ENCODE peak calls at places on chromosomes 5 and 9, in ten cellular contexts. One of them, this sample, is unnamed.

GRCh38 chr9:98520221-98520920 is 188.4 kb downstream of the GABBR2 start:
- DNase-seq in sigmoid colon: no peak
- DNase-seq in Panc1: no peak
- DNase-seq in SK-N-SH: no peak
- DNase-seq in HepG2: no peak
- DNase-seq in H1: no peak
- DNase-seq in HCT116: no peak
- DNase-seq in SK-N-MC: no peak
- DNase-seq in prostate gland: no peak
- DNase-seq in transverse colon: no peak
- DNase-seq in this sample: no peak

GRCh38 chr9:69805962-69806633 is 14.5 kb upstream of the CFAP95 start:
- DNase-seq in sigmoid colon: peak
- DNase-seq in Panc1: no peak
- DNase-seq in SK-N-SH: no peak
- DNase-seq in HepG2: no peak
- DNase-seq in H1: no peak
- DNase-seq in HCT116: no peak
- DNase-seq in SK-N-MC: no peak
- DNase-seq in prostate gland: peak
- DNase-seq in transverse colon: peak
- DNase-seq in this sample: no peak

GRCh38 chr9:14221558-14221957 is 92.4 kb downstream of the NFIB start:
- DNase-seq in sigmoid colon: no peak
- DNase-seq in Panc1: no peak
- DNase-seq in SK-N-SH: no peak
- DNase-seq in HepG2: peak
- DNase-seq in H1: no peak
- DNase-seq in HCT116: peak
- DNase-seq in SK-N-MC: no peak
- DNase-seq in prostate gland: no peak
- DNase-seq in transverse colon: no peak
- DNase-seq in this sample: no peak

GRCh38 chr9:75117572-75117971 is 29.3 kb downstream of the OSTF1 start:
- DNase-seq in sigmoid colon: no peak
- DNase-seq in Panc1: no peak
- DNase-seq in SK-N-SH: no peak
- DNase-seq in HepG2: no peak
- DNase-seq in H1: no peak
- DNase-seq in HCT116: no peak
- DNase-seq in SK-N-MC: no peak
- DNase-seq in prostate gland: no peak
- DNase-seq in transverse colon: no peak
- DNase-seq in this sample: no peak

GRCh38 chr5:88322785-88323184 is 54.1 kb upstream of the TMEM161B start:
- DNase-seq in sigmoid colon: no peak
- DNase-seq in Panc1: no peak
- DNase-seq in SK-N-SH: no peak
- DNase-seq in HepG2: no peak
- DNase-seq in H1: no peak
- DNase-seq in HCT116: no peak
- DNase-seq in SK-N-MC: no peak
- DNase-seq in prostate gland: no peak
- DNase-seq in transverse colon: no peak
- DNase-seq in this sample: no peak

GRCh38 chr9:70229579-70229978 is 29.2 kb upstream of the SMC5 start:
- DNase-seq in sigmoid colon: no peak
- DNase-seq in Panc1: no peak
- DNase-seq in SK-N-SH: no peak
- DNase-seq in HepG2: no peak
- DNase-seq in H1: no peak
- DNase-seq in HCT116: peak
- DNase-seq in SK-N-MC: no peak
- DNase-seq in prostate gland: no peak
- DNase-seq in transverse colon: no peak
- DNase-seq in this sample: no peak

GRCh38 chr5:52693279-52693678 is 94.4 kb upstream of the ITGA1 start:
- DNase-seq in sigmoid colon: peak
- DNase-seq in Panc1: no peak
- DNase-seq in SK-N-SH: peak
- DNase-seq in HepG2: peak
- DNase-seq in H1: no peak
- DNase-seq in HCT116: no peak
- DNase-seq in SK-N-MC: no peak
- DNase-seq in prostate gland: no peak
- DNase-seq in transverse colon: peak
- DNase-seq in this sample: peak

GRCh38 chr5:115386657-115387056 is 90.2 kb upstream of the CCDC112 start:
- DNase-seq in sigmoid colon: no peak
- DNase-seq in Panc1: no peak
- DNase-seq in SK-N-SH: no peak
- DNase-seq in HepG2: no peak
- DNase-seq in H1: no peak
- DNase-seq in HCT116: no peak
- DNase-seq in SK-N-MC: no peak
- DNase-seq in prostate gland: no peak
- DNase-seq in transverse colon: no peak
- DNase-seq in this sample: no peak

GRCh38 chr5:56900858-56901578 is 8.4 kb upstream of the SETD9 start:
- DNase-seq in sigmoid colon: no peak
- DNase-seq in Panc1: no peak
- DNase-seq in SK-N-SH: peak
- DNase-seq in HepG2: peak
- DNase-seq in H1: no peak
- DNase-seq in HCT116: peak
- DNase-seq in SK-N-MC: peak
- DNase-seq in prostate gland: peak
- DNase-seq in transverse colon: no peak
- DNase-seq in this sample: no peak

GRCh38 chr5:138186002-138186447 is 7.1 kb downstream of the KIF20A start:
- DNase-seq in sigmoid colon: no peak
- DNase-seq in Panc1: no peak
- DNase-seq in SK-N-SH: no peak
- DNase-seq in HepG2: no peak
- DNase-seq in H1: no peak
- DNase-seq in HCT116: no peak
- DNase-seq in SK-N-MC: no peak
- DNase-seq in prostate gland: no peak
- DNase-seq in transverse colon: no peak
- DNase-seq in this sample: no peak

GRCh38 chr9:37963936-37964739 is 60.2 kb upstream of the SLC25A51 start:
- DNase-seq in sigmoid colon: no peak
- DNase-seq in Panc1: no peak
- DNase-seq in SK-N-SH: no peak
- DNase-seq in HepG2: peak
- DNase-seq in H1: no peak
- DNase-seq in HCT116: no peak
- DNase-seq in SK-N-MC: no peak
- DNase-seq in prostate gland: peak
- DNase-seq in transverse colon: peak
- DNase-seq in this sample: no peak

GRCh38 chr5:73743161-73743560 is 117.2 kb downstream of the ARHGEF28 start:
- DNase-seq in sigmoid colon: no peak
- DNase-seq in Panc1: no peak
- DNase-seq in SK-N-SH: no peak
- DNase-seq in HepG2: no peak
- DNase-seq in H1: no peak
- DNase-seq in HCT116: no peak
- DNase-seq in SK-N-MC: no peak
- DNase-seq in prostate gland: no peak
- DNase-seq in transverse colon: no peak
- DNase-seq in this sample: no peak

DNA sequence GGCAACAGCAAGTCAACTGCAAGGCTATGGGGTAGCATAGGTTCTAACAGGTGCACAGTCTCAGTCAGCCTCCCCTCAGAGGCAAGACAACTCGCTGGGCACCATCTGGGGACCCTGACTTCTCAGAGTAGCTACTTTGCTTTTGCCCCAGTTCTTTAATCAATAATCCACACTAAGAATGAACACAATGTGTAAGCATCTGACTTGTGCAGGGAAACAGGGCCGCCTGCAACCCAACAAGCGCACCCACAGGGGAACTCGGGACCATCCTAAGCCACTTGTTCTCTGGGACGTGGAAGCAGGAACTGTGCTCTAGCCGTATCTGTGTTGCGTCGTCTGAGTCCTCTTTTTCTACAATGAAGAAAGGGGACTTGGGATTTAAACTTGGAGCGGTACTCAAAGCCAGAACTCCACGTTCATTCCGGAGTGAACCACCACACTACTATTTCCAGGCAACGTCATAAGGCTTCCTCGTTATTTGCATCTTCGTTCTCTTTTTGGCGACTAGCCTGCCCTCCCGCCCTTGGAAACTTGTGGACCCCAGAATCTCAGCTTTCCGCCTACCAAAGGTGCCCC is 1.8 kb downstream of the MOB3B start:
- DNase-seq in sigmoid colon: no peak
- DNase-seq in Panc1: no peak
- DNase-seq in SK-N-SH: no peak
- DNase-seq in HepG2: no peak
- DNase-seq in H1: no peak
- DNase-seq in HCT116: no peak
- DNase-seq in SK-N-MC: no peak
- DNase-seq in prostate gland: peak
- DNase-seq in transverse colon: no peak
- DNase-seq in this sample: peak
- H3K4me3 ChIP-seq in sigmoid colon: peak
- H3K4me3 ChIP-seq in Panc1: no peak
- H3K4me3 ChIP-seq in SK-N-SH: no peak
- H3K4me3 ChIP-seq in HepG2: no peak
- H3K4me3 ChIP-seq in H1: peak
- H3K4me3 ChIP-seq in HCT116: peak
- H3K4me3 ChIP-seq in SK-N-MC: peak
- H3K4me3 ChIP-seq in prostate gland: peak
- H3K4me3 ChIP-seq in transverse colon: peak
- H3K4me3 ChIP-seq in this sample: peak

DNA sequence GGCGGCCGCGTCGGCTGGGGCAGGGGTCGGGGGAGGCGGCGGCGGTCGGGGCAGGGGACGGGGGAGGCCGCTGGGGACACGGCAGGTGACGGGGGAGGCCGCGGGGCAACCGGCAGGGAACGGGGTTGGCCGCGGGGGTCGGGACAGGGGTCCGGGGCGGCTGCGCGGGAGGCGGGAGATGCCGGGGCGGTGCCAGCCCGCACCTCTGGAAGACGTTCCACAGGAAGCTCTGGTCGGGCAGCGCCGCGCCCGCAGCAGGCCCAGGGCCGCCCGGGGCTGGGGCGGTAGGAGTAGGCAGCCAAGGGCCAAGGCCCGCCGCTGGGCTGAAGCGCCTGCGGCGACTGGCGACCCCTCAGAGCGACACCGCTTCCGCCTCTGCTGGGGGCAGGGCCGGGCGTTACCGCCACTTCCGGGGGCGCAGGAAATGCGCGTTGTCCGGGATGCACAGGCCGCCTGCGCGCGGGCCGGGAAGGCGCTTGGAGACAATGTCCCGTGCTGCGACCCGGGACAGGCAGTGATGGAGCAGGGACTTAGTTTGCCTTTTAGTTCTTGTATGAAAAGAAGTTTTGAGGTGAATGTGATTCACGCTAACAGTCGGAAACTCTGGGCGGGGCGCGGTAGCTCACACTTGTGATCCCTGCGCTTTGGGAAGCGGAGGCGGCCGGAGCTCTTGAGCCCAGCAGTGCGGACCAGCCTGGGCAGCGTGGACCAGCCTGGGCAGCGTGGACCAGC is 110.0 kb upstream of the LPCAT1 start:
- DNase-seq in sigmoid colon: peak
- DNase-seq in Panc1: peak
- DNase-seq in SK-N-SH: peak
- DNase-seq in HepG2: peak
- DNase-seq in H1: peak
- DNase-seq in HCT116: peak
- DNase-seq in SK-N-MC: no peak
- DNase-seq in prostate gland: peak
- DNase-seq in transverse colon: peak
- DNase-seq in this sample: peak
- H3K27ac ChIP-seq in sigmoid colon: peak
- H3K27ac ChIP-seq in Panc1: peak
- H3K27ac ChIP-seq in SK-N-SH: peak
- H3K27ac ChIP-seq in HepG2: no peak
- H3K27ac ChIP-seq in H1: no peak
- H3K27ac ChIP-seq in HCT116: peak
- H3K27ac ChIP-seq in SK-N-MC: no peak
- H3K27ac ChIP-seq in prostate gland: peak
- H3K27ac ChIP-seq in transverse colon: peak
- H3K27ac ChIP-seq in this sample: peak

GRCh38 chr5:179827684-179828083 is 7.0 kb downstream of the SQSTM1 start:
- DNase-seq in sigmoid colon: peak
- DNase-seq in Panc1: no peak
- DNase-seq in SK-N-SH: peak
- DNase-seq in HepG2: no peak
- DNase-seq in H1: no peak
- DNase-seq in HCT116: no peak
- DNase-seq in SK-N-MC: no peak
- DNase-seq in prostate gland: peak
- DNase-seq in transverse colon: peak
- DNase-seq in this sample: peak
- TF ChIP-seq POLR2AphosphoS5 in sigmoid colon: no peak
- TF ChIP-seq POLR2AphosphoS5 in Panc1: peak
- TF ChIP-seq POLR2AphosphoS5 in SK-N-SH: no peak
- TF ChIP-seq POLR2AphosphoS5 in HepG2: no peak
- TF ChIP-seq POLR2AphosphoS5 in H1: no peak
- TF ChIP-seq POLR2AphosphoS5 in HCT116: no peak
- TF ChIP-seq POLR2AphosphoS5 in SK-N-MC: no peak
- TF ChIP-seq POLR2AphosphoS5 in prostate gland: no peak
- TF ChIP-seq POLR2AphosphoS5 in transverse colon: peak
- TF ChIP-seq POLR2AphosphoS5 in this sample: peak

GRCh38 chr5:124394700-124395099 is 351.7 kb downstream of the ZNF608 start:
- DNase-seq in sigmoid colon: no peak
- DNase-seq in Panc1: no peak
- DNase-seq in SK-N-SH: no peak
- DNase-seq in HepG2: no peak
- DNase-seq in H1: no peak
- DNase-seq in HCT116: no peak
- DNase-seq in SK-N-MC: no peak
- DNase-seq in prostate gland: no peak
- DNase-seq in transverse colon: no peak
- DNase-seq in this sample: no peak

GRCh38 chr5:124397290-124397689 is 349.1 kb downstream of the ZNF608 start:
- DNase-seq in sigmoid colon: no peak
- DNase-seq in Panc1: no peak
- DNase-seq in SK-N-SH: no peak
- DNase-seq in HepG2: no peak
- DNase-seq in H1: no peak
- DNase-seq in HCT116: no peak
- DNase-seq in SK-N-MC: no peak
- DNase-seq in prostate gland: no peak
- DNase-seq in transverse colon: no peak
- DNase-seq in this sample: no peak

GRCh38 chr5:124393564-124394379 is 352.7 kb downstream of the ZNF608 start:
- DNase-seq in sigmoid colon: no peak
- DNase-seq in Panc1: no peak
- DNase-seq in SK-N-SH: no peak
- DNase-seq in HepG2: no peak
- DNase-seq in H1: no peak
- DNase-seq in HCT116: no peak
- DNase-seq in SK-N-MC: no peak
- DNase-seq in prostate gland: no peak
- DNase-seq in transverse colon: no peak
- DNase-seq in this sample: no peak

GRCh38 chr5:124395899-124396298 is 350.5 kb downstream of the ZNF608 start:
- DNase-seq in sigmoid colon: no peak
- DNase-seq in Panc1: no peak
- DNase-seq in SK-N-SH: no peak
- DNase-seq in HepG2: no peak
- DNase-seq in H1: no peak
- DNase-seq in HCT116: no peak
- DNase-seq in SK-N-MC: no peak
- DNase-seq in prostate gland: no peak
- DNase-seq in transverse colon: no peak
- DNase-seq in this sample: no peak

GRCh38 chr5:124395287-124395686 is 351.2 kb downstream of the ZNF608 start:
- DNase-seq in sigmoid colon: no peak
- DNase-seq in Panc1: no peak
- DNase-seq in SK-N-SH: peak
- DNase-seq in HepG2: no peak
- DNase-seq in H1: no peak
- DNase-seq in HCT116: no peak
- DNase-seq in SK-N-MC: no peak
- DNase-seq in prostate gland: no peak
- DNase-seq in transverse colon: no peak
- DNase-seq in this sample: no peak
- H3K4me3 ChIP-seq in sigmoid colon: no peak
- H3K4me3 ChIP-seq in Panc1: no peak
- H3K4me3 ChIP-seq in SK-N-SH: no peak
- H3K4me3 ChIP-seq in HepG2: no peak
- H3K4me3 ChIP-seq in H1: no peak
- H3K4me3 ChIP-seq in HCT116: no peak
- H3K4me3 ChIP-seq in SK-N-MC: no peak
- H3K4me3 ChIP-seq in prostate gland: no peak
- H3K4me3 ChIP-seq in transverse colon: no peak
- H3K4me3 ChIP-seq in this sample: no peak